ENCODE peak calls at places on chromosomes 16 and 17, in five cellular contexts. T is IMR-90, M is heart left ventricle, D is pancreas, J is AG09309. N is an unnamed sample.

GRCh38 chr17:8944083-8944482 is 21.4 kb downstream of the PIK3R5 start:
- DNase-seq in T (no peak), M (no peak), D (no peak), J (no peak), N (no peak)

GRCh38 chr17:64448665-64449512 is at the start of gene MILR1:
- DNase-seq in T (peak), M (no peak), D (no peak), J (peak), N (peak)

GRCh38 chr16:19463468-19464315 is 46.0 kb downstream of the TMC5 start:
- DNase-seq in T (no peak), M (no peak), D (no peak), J (no peak), N (no peak)

GRCh38 chr17:8075574-8076342 is 11.8 kb downstream of the ALOX12B start:
- DNase-seq in T (no peak), M (no peak), D (no peak), J (no peak), N (no peak)

GRCh38 chr17:3474212-3474611 is 1.6 kb upstream of the ASPA start:
- DNase-seq in T (no peak), M (no peak), D (no peak), J (no peak), N (no peak)

GRCh38 chr17:34651267-34651955 is 72.0 kb downstream of the TMEM132E start:
- DNase-seq in T (no peak), M (no peak), D (no peak), J (no peak), N (no peak)

GRCh38 chr17:58317421-58318064 is 11.1 kb downstream of the TSPOAP1 start:
- DNase-seq in T (peak), M (peak), D (peak), J (peak), N (no peak)

GRCh38 chr17:63714550-63715277 is 14.8 kb upstream of the LIMD2 start:
- DNase-seq in T (peak), M (peak), D (peak), J (no peak), N (no peak)

GRCh38 chr16:89583895-89584644 is 8.5 kb downstream of the CPNE7 start:
- DNase-seq in T (no peak), M (no peak), D (no peak), J (no peak), N (no peak)

GRCh38 chr16:25013049-25013448 is 2.1 kb downstream of the ARHGAP17 start:
- DNase-seq in T (no peak), M (no peak), D (no peak), J (no peak), N (no peak)

GRCh38 chr17:76000016-76000754 is 470 bp upstream of the CDK3 start:
- DNase-seq in T (peak), M (no peak), D (peak), J (no peak), N (no peak)

GRCh38 chr17:51257150-51258081 is 2.4 kb downstream of the MBTD1 start:
- DNase-seq in T (no peak), M (no peak), D (no peak), J (peak), N (no peak)

GRCh38 chr17:3959295-3959899 is 4.8 kb downstream of the ATP2A3 start:
- DNase-seq in T (peak), M (no peak), D (peak), J (no peak), N (no peak)

GRCh38 chr16:1895068-1895467 is 23.1 kb upstream of the MEIOB start:
- DNase-seq in T (no peak), M (no peak), D (no peak), J (no peak), N (no peak)

GRCh38 chr16:58011652-58012051 is 10.4 kb downstream of the USB1 start:
- DNase-seq in T (peak), M (no peak), D (no peak), J (no peak), N (no peak)
- TF ChIP-seq CTCF in T (no peak), M (no peak), D (no peak), J (no peak), N (no peak)

GRCh38 chr17:43875476-43876147 is 28.6 kb downstream of the CD300LG start:
- DNase-seq in T (no peak), M (no peak), D (no peak), J (no peak), N (no peak)

GRCh38 chr17:43873815-43874214 is 26.8 kb downstream of the CD300LG start:
- DNase-seq in T (no peak), M (no peak), D (no peak), J (no peak), N (no peak)

GRCh38 chr17:43871947-43872690 is 25.1 kb downstream of the CD300LG start:
- DNase-seq in T (no peak), M (no peak), D (no peak), J (no peak), N (no peak)

GRCh38 chr17:43874293-43874692 is 27.3 kb downstream of the CD300LG start:
- DNase-seq in T (no peak), M (peak), D (peak), J (no peak), N (no peak)

GRCh38 chr17:43873091-43873490 is 26.1 kb downstream of the CD300LG start:
- DNase-seq in T (no peak), M (no peak), D (no peak), J (no peak), N (no peak)
- TF ChIP-seq CTCF in T (no peak), M (no peak), D (no peak), J (no peak), N (no peak)

GRCh38 chr16:67417333-67418061 is 1.2 kb upstream of the ZDHHC1 start:
- DNase-seq in T (no peak), M (no peak), D (no peak), J (no peak), N (no peak)

GRCh38 chr16:67423015-67423414 is 6.7 kb upstream of the ZDHHC1 start:
- DNase-seq in T (no peak), M (no peak), D (no peak), J (no peak), N (no peak)

GRCh38 chr16:67421030-67421429 is 4.8 kb upstream of the ZDHHC1 start:
- DNase-seq in T (no peak), M (no peak), D (no peak), J (no peak), N (no peak)

GRCh38 chr16:67419502-67419901 is 3.2 kb upstream of the ZDHHC1 start:
- DNase-seq in T (peak), M (no peak), D (no peak), J (no peak), N (no peak)

GRCh38 chr16:67419931-67420330 is 3.7 kb upstream of the ZDHHC1 start:
- DNase-seq in T (no peak), M (no peak), D (no peak), J (no peak), N (no peak)
- TF ChIP-seq CTCF in T (no peak), M (no peak), D (no peak), J (no peak), N (no peak)

GRCh38 chr16:69064789-69065313 is 40.6 kb upstream of the HAS3 start:
- DNase-seq in T (no peak), M (peak), D (no peak), J (no peak), N (no peak)
- TF ChIP-seq CTCF in T (no peak), M (no peak), D (no peak), J (no peak), N (no peak)

GRCh38 chr17:47792457-47792856 is 29.1 kb downstream of the OSBPL7 start:
- DNase-seq in T (no peak), M (no peak), D (no peak), J (no peak), N (no peak)

GRCh38 chr17:47785538-47786123 is 36.0 kb downstream of the OSBPL7 start:
- DNase-seq in T (peak), M (no peak), D (no peak), J (no peak), N (no peak)

GRCh38 chr17:47792979-47793378 is 28.6 kb downstream of the OSBPL7 start:
- DNase-seq in T (no peak), M (no peak), D (no peak), J (no peak), N (no peak)

GRCh38 chr17:47791025-47791424 is 30.6 kb downstream of the OSBPL7 start:
- DNase-seq in T (no peak), M (no peak), D (no peak), J (no peak), N (no peak)

DNA sequence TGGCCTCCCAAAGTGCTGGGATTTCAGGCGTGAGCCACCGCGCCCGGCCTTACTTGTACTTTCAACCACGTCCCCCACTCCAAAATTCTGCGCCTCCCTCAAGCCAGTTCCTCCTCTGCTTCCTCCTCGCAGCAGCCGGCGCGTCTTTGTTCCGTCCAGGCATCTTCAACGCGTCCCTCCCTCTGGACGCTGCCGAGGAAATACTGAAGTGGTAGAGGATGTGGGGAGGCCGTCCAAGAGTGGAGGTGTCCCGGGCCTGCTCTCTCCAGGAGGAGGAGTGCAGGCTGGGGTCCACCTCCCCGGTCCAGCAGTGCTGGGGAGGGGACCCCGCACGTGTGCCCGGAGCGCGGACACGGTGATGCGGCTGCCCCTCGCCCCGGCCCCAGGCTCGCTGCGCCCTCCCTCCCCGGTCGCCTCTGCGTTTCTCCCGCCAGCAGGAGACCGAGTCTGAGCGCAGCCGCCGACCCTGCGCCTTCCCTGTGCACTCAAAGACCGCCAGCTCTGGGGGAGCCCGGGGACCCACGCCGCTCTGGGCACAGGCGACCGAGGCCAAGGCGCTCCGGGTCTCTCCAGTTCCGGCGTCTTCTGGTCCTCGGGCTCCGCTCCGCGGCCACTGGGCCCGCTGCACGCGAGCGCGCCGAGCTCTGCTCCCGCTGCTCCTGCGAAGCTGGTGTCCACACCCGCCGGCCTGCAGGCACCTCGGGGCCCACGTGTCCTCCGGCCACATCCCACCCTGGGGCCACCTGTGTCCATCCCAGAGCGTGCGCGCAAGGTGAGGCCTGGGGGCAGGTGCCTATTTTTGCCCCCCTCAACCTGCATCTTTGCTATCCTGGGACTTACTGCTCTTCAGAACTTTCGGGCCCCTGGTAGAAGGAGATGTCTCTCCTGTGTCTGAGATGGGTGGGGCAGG is 31.7 kb downstream of the OSBPL7 start:
- DNase-seq in T (peak), M (peak), D (peak), J (no peak), N (no peak)
- TF ChIP-seq CTCF in T (peak), M (peak), D (peak), J (peak), N (peak)

GRCh38 chr16:87387942-87388817 is 4.0 kb upstream of the MAP1LC3B start:
- DNase-seq in T (peak), M (peak), D (peak), J (peak), N (peak)

GRCh38 chr16:87382023-87382785 is 1.4 kb downstream of the FBXO31 start:
- DNase-seq in T (no peak), M (no peak), D (no peak), J (no peak), N (no peak)

GRCh38 chr16:87380875-87381274 is 2.7 kb downstream of the FBXO31 start:
- DNase-seq in T (peak), M (no peak), D (no peak), J (no peak), N (no peak)

GRCh38 chr16:87383522-87384161 is at the start of gene FBXO31:
- DNase-seq in T (peak), M (peak), D (peak), J (peak), N (peak)

GRCh38 chr16:87384162-87384999 is 805 bp upstream of the FBXO31 start:
- DNase-seq in T (no peak), M (peak), D (no peak), J (no peak), N (no peak)
- TF ChIP-seq CTCF in T (no peak), M (no peak), D (no peak), J (no peak), N (no peak)

GRCh38 chr17:81406117-81406953 is 11.1 kb downstream of the BAHCC1 start:
- DNase-seq in T (no peak), M (no peak), D (no peak), J (no peak), N (no peak)

GRCh38 chr17:81403671-81404534 is 8.6 kb downstream of the BAHCC1 start:
- DNase-seq in T (no peak), M (peak), D (no peak), J (no peak), N (no peak)

GRCh38 chr17:81403040-81403467 is 7.8 kb downstream of the BAHCC1 start:
- DNase-seq in T (peak), M (no peak), D (no peak), J (no peak), N (no peak)

GRCh38 chr17:81405382-81406005 is 10.2 kb downstream of the BAHCC1 start:
- DNase-seq in T (no peak), M (peak), D (no peak), J (no peak), N (peak)

GRCh38 chr17:81404557-81405165 is 9.4 kb downstream of the BAHCC1 start:
- DNase-seq in T (no peak), M (peak), D (no peak), J (no peak), N (no peak)
- TF ChIP-seq CTCF in T (no peak), M (no peak), D (no peak), J (no peak), N (no peak)

DNA sequence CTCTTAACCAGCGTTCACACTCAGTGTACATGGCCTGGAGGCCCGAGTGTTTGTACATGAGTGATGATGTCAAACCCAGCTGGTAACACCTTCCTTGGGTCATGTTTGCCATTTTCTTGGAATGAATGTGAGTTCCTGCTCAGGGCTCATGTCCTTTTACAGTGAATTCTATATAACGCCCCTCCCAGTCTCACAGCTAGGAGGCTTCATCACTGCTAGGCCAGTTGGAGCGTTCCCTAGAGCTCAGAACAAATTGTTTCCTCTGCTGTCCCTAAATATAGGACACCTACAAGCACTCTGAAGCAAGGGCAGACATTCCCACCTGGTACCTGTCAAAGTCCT is 5.5 kb downstream of the TIMM22 start:
- DNase-seq in T (peak), M (no peak), D (no peak), J (no peak), N (no peak)
- TF ChIP-seq CTCF in T (no peak), M (peak), D (no peak), J (no peak), N (no peak)